ENCODE peak calls at places on chromosomes 5 and 9, in seven cellular contexts. X is endothelial cell of umbilical vein, F is astrocyte of the spinal cord, Y is hepatocyte, S is vagina, N is lung, R is ascending aorta. C is an unnamed sample.

GRCh38 chr9:116073826-116074225 is 79.8 kb upstream of the PAPPA start:
- DNase-seq in S (no peak), Y (no peak), X (no peak), F (peak; percentile 89), R (no peak), N (no peak), C (no peak)

GRCh38 chr9:93130861-93131481 is 3.1 kb downstream of the NINJ1 start:
- DNase-seq in R (no peak), Y (no peak), F (no peak), S (no peak), X (peak; percentile 42), N (no peak), C (no peak)

GRCh38 chr5:62578540-62578939 is at the start of gene LRRC70:
- DNase-seq in X (peak; percentile 93), Y (peak; percentile 55), F (peak; percentile 74), R (no peak), S (no peak), N (no peak), C (peak; percentile 94)

GRCh38 chr5:42951847-42952411 is 88.2 kb downstream of the ANXA2R start:
- DNase-seq in Y (no peak), R (no peak), S (no peak), N (no peak), F (peak; percentile 62), X (peak; percentile 57), C (no peak)

GRCh38 chr9:74496819-74497749 is at the start of gene RORB:
- DNase-seq in N (no peak), S (no peak), Y (peak; percentile 68), X (peak; percentile 26), R (no peak), F (peak; percentile 62), C (peak; percentile 57)

GRCh38 chr5:163347671-163348070 is 89.7 kb upstream of the CCNG1 start:
- DNase-seq in X (peak; percentile 57), N (peak; percentile 49), Y (peak; percentile 78), F (peak; percentile 72), R (no peak), S (no peak), C (peak; percentile 59)

GRCh38 chr5:157689942-157690689 is 18.8 kb downstream of the C5orf52 start:
- DNase-seq in R (no peak), Y (no peak), N (no peak), F (no peak), S (peak; percentile 40), X (no peak), C (no peak)

GRCh38 chr5:137218471-137218870 is 280.7 kb downstream of the SPOCK1 start:
- DNase-seq in X (peak; percentile 24), Y (no peak), R (no peak), S (no peak), N (no peak), F (peak; percentile 67), C (no peak)

GRCh38 chr5:1973391-1974013 is 90.8 kb upstream of the IRX4 start:
- DNase-seq in N (peak; percentile 18), Y (no peak), F (no peak), S (peak; percentile 87), R (no peak), X (no peak), C (peak; percentile 74)

GRCh38 chr9:131642496-131643083 is 97.3 kb downstream of the PRRT1B start:
- DNase-seq in X (no peak), F (no peak), R (no peak), Y (no peak), N (no peak), S (no peak), C (no peak)

GRCh38 chr5:66138572-66139116 is 5.5 kb upstream of the SREK1 start:
- DNase-seq in R (no peak), F (no peak), X (no peak), S (no peak), Y (no peak), N (no peak), C (no peak)

GRCh38 chr9:122200960-122201635 is 27.7 kb downstream of the LHX6 start:
- DNase-seq in F (peak; percentile 40), S (no peak), Y (no peak), N (no peak), R (no peak), X (peak; percentile 18), C (no peak)

GRCh38 chr9:14203366-14204056 is 110.4 kb downstream of the NFIB start:
- DNase-seq in X (peak; percentile 88), S (no peak), F (peak; percentile 48), N (peak; percentile 46), R (no peak), Y (peak; percentile 19), C (no peak)

GRCh38 chr5:52983731-52984620 is 5.2 kb upstream of the ITGA2 start:
- DNase-seq in Y (no peak), F (no peak), N (no peak), R (no peak), X (peak; percentile 79), S (no peak), C (no peak)

GRCh38 chr9:110842169-110842568 is 173.6 kb downstream of the MUSK start:
- DNase-seq in Y (peak; percentile 15), S (no peak), N (no peak), X (no peak), R (no peak), F (peak; percentile 32), C (no peak)

GRCh38 chr9:107737987-107738743 is 248.6 kb upstream of the KLF4 start:
- DNase-seq in F (peak; percentile 51), R (no peak), Y (peak; percentile 28), X (peak; percentile 44), S (no peak), N (no peak), C (no peak)

GRCh38 chr5:171681667-171682066 is 104.0 kb upstream of the SMIM23 start:
- DNase-seq in S (no peak), Y (no peak), X (peak; percentile 62), N (no peak), F (no peak), R (no peak), C (no peak)

GRCh38 chr5:114305402-114306207 is 56.3 kb upstream of the KCNN2 start:
- DNase-seq in R (no peak), N (no peak), S (no peak), X (peak; percentile 41), F (peak; percentile 32), Y (peak; percentile 53), C (peak; percentile 18)

GRCh38 chr9:113238859-113239231 is 17.5 kb downstream of the SLC31A1 start:
- DNase-seq in F (no peak), Y (no peak), R (no peak), S (no peak), N (no peak), X (no peak), C (no peak)

GRCh38 chr5:113087994-113088519 is 111.5 kb downstream of the DCP2 start:
- DNase-seq in X (no peak), Y (no peak), R (no peak), S (peak; percentile 29), N (no peak), F (no peak), C (no peak)

GRCh38 chr5:55226934-55227737 is at the start of gene MCIDAS:
- DNase-seq in Y (peak; percentile 76), F (no peak), S (no peak), N (no peak), R (no peak), X (peak; percentile 56), C (peak; percentile 66)
- H3K4me3 ChIP-seq in Y (peak within 1 kb of the TSS; percentile 52), F (peak within 1 kb of the TSS; percentile 26), S (peak within 1 kb of the TSS; percentile 27), N (peak within 1 kb of the TSS; percentile 1), R (peak within 1 kb of the TSS; percentile 70), X (peak within 1 kb of the TSS; percentile 25), C (peak within 1 kb of the TSS; percentile 58)

GRCh38 chr5:55625603-55625875 is 86.6 kb downstream of the SLC38A9 start:
- DNase-seq in N (no peak), S (no peak), Y (no peak), X (no peak), F (no peak), R (no peak), C (no peak)
- H3K4me3 ChIP-seq in N (no peak overlapping the region), S (no peak overlapping the region), Y (no peak overlapping the region), X (no peak overlapping the region), F (no peak overlapping the region), R (no peak overlapping the region), C (no peak overlapping the region)

GRCh38 chr5:122721127-122721526 is 53.8 kb upstream of the SNX2 start:
- DNase-seq in N (no peak), F (no peak), Y (no peak), R (no peak), X (no peak), S (no peak), C (no peak)

GRCh38 chr5:122726990-122727616 is 47.8 kb upstream of the SNX2 start:
- DNase-seq in N (no peak), X (peak; percentile 89), F (peak; percentile 76), R (no peak), Y (no peak), S (no peak), C (no peak)

GRCh38 chr5:122720347-122720746 is 54.5 kb upstream of the SNX2 start:
- DNase-seq in X (no peak), Y (no peak), F (no peak), R (no peak), N (no peak), S (no peak), C (no peak)

DNA sequence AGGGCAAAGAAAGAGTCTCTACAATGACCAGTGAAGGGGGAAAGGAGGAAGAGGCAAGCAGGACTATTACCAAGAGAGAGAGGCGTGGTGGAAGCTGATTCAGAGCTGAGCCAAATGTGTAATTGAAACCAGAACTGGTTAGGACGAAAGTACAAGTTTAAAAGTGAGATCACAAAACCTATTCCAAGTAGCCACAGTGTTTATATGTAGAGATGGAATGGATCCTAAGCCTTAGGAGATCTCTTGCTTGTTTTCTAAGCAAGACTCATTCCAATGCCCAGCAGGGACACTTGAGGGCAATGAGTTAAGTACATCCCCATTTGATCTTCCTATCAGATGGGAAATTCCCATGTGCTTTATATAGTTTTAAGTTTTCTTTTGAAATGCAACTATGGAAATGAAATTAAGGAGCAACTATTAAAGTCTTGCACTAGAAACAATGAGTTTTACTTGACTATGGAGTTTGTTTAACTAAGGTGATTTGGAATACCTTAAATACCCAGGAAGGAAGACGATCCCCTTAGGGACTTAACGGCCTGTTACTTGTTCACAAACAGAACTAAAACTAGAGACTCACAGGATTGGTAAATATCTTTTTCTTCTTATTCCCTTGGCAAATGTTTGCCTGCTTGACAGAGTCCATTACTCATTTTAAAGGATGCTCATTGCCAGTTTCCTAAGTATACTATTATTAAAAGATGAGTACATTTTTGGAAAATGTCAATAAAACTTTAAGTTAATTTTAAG is 51.1 kb upstream of the SNX2 start:
- DNase-seq in S (no peak), Y (no peak), N (no peak), X (no peak), R (no peak), F (peak; percentile 85), C (no peak)
- H3K4me3 ChIP-seq in S (no peak overlapping the region), Y (no peak overlapping the region), N (no peak overlapping the region), X (no peak overlapping the region), R (no peak overlapping the region), F (no peak overlapping the region), C (no peak overlapping the region)

GRCh38 chr5:74648835-74649286 is 8.3 kb upstream of the ENC1 start:
- DNase-seq in R (no peak), F (peak; percentile 70), Y (peak; percentile 71), S (no peak), X (peak; percentile 69), N (no peak), C (peak; percentile 64)

GRCh38 chr5:74649421-74649973 is 9.0 kb upstream of the ENC1 start:
- DNase-seq in X (no peak), F (no peak), N (no peak), R (no peak), Y (no peak), S (no peak), C (no peak)

GRCh38 chr5:74643160-74643562 is 2.6 kb upstream of the ENC1 start:
- DNase-seq in X (peak; percentile 86), N (no peak), Y (peak; percentile 75), R (no peak), F (peak; percentile 87), S (no peak), C (no peak)

GRCh38 chr5:74642543-74642863 is 2.0 kb upstream of the ENC1 start:
- DNase-seq in R (no peak), X (no peak), S (no peak), F (no peak), Y (no peak), N (no peak), C (no peak)

GRCh38 chr5:74647096-74647495 is 6.6 kb upstream of the ENC1 start:
- DNase-seq in X (peak; percentile 31), Y (no peak), R (no peak), N (no peak), F (no peak), S (no peak), C (no peak)
- H3K4me3 ChIP-seq in X (no peak overlapping the region), Y (no peak overlapping the region), R (no peak overlapping the region), N (no peak overlapping the region), F (no peak overlapping the region), S (no peak overlapping the region), C (no peak overlapping the region)